ENCODE peak calls at places on chromosomes 3 and 15, in five cellular contexts. T is WERI-Rb-1, Y is right cardiac atrium, A is fibroblast of lung, O is GM06990. Q is an unnamed sample.

GRCh38 chr15:29090617-29091466 is 178.8 kb downstream of the NSMCE3 start:
- DNase-seq in T (peak; percentile 55), Y (no peak), A (peak; percentile 28), O (no peak), Q (no peak)

GRCh38 chr15:72197460-72198409 is at the start of gene GRAMD2A:
- DNase-seq in T (peak; percentile 47), Y (peak; percentile 63), A (peak; percentile 12), O (peak; percentile 45), Q (no peak)

GRCh38 chr3:118165413-118165812 is 869.2 kb downstream of the IGSF11 start:
- DNase-seq in T (no peak), Y (no peak), A (no peak), O (no peak), Q (no peak)

GRCh38 chr3:57596495-57597239 is 477 bp downstream of the ARF4 start:
- DNase-seq in T (peak; percentile 49), Y (peak; percentile 93), A (peak; percentile 86), O (peak; percentile 68), Q (peak; percentile 73)

GRCh38 chr15:71658827-71659729 is 151.3 kb upstream of the NR2E3 start:
- DNase-seq in T (no peak), Y (no peak), A (no peak), O (no peak), Q (no peak)

GRCh38 chr3:16897254-16897926 is 12.6 kb downstream of the PLCL2 start:
- DNase-seq in T (peak; percentile 56), Y (no peak), A (peak; percentile 43), O (peak; percentile 69), Q (no peak)

GRCh38 chr15:68401496-68402431 is 30.2 kb downstream of the ITGA11 start:
- DNase-seq in T (no peak), Y (no peak), A (no peak), O (no peak), Q (no peak)

GRCh38 chr15:101068961-101069734 is 150.0 kb downstream of the LRRK1 start:
- DNase-seq in T (no peak), Y (no peak), A (peak; percentile 90), O (no peak), Q (no peak)

GRCh38 chr3:4006288-4006687 is 207.1 kb downstream of the LRRN1 start:
- DNase-seq in T (no peak), Y (no peak), A (no peak), O (no peak), Q (no peak)

DNA sequence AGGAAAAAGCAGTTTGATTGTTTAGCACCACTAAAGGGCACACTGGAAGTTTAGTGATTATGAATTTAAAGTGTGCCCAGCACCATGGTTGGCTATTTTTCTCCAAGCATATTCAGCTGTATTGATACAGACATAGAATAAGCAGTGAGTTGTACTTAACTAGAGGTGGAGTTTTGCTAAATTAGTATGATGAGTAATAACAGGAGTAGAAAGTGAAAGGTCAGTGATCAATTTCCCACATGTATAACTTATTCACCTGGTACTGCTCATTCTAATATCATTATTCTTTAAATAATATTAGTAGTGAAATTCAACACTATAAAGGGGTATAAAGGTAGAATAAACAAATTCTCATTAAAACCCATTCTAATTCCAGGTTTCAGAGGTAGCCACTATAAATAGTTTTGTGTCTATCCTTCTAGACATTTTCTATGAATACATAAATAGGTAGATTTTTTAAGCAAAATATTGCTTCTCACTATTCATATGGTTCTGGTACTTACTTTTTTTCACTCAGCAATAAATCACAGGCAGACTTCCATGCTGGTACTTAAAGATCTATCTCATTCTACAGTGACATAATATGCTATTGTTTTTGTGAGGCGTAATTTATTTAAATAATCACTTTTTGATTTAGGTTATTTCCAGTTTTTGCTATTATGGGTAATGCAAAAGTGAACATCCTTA is 732.9 kb downstream of the VGLL3 start:
- DNase-seq in T (no peak), Y (no peak), A (no peak), O (no peak), Q (no peak)
- H3K4me3 ChIP-seq in T (no peak overlapping the region), Y (no peak overlapping the region), A (no peak overlapping the region), O (no peak overlapping the region), Q (no peak overlapping the region)

DNA sequence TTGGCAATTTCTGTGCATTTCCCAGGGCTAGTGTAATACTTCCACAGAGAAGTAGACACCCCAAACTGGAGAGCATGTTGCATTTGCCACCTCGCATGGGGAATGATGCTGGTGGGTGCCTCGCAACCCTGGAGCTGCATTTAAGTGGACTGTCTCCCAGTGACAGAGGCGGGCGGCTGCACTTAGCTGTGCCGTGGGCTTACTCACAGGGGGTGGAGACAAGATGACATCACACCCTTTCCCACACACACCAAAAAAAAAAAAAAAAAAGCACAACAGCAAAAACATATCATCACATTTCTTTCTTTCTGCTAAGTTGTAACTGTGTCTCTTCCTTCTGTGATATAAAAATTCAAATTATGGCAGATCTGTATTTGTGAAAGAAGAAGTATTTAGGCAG is at the start of gene ABI3BP:
- DNase-seq in T (peak; percentile 10), Y (peak; percentile 89), A (peak; percentile 84), O (no peak), Q (peak; percentile 77)
- H3K4me3 ChIP-seq in T (no peak within 1 kb of the TSS), Y (peak within 1 kb of the TSS; percentile 43), A (peak within 1 kb of the TSS; percentile 66), O (no peak within 1 kb of the TSS), Q (peak within 1 kb of the TSS; percentile 50)

DNA sequence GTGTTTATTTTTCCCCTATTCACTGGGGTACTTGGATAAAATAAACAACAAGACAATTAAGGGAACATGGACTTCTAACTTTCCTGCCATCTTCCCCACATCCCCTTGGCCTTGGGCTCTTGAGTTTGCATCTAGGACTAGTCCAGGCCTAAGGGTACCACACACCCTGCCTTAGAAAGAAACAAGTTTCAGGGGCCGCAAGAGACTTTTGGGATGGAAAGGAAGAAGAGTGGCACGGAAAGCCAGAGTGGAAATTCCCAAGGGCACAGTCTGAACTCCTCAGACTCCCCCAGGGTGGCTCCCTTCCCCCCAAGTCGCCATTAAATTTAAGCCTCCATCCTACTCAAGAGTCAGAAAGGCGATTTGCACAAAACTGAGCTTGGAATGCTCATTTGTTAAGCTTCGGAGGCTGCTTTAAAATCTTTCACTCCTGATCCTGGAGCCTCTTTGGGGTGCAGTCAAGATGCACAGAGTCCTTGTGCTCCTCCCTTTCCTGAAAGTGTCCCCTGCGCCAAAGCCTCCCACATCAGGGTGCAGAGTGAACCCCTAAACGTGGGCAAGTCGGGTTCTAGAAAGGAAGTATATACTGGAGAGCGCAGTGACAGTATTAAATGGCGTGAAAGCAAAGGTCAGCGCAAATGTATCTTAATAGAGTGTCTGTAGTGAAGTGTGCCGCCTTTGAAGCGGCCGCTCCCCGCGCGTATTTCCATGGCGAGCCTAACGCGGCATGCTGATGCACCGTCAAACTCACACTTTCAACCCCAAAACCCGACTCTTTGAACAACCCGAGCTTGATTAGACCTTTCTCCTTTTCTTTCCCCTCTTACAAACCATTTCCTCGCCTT is 18.6 kb downstream of the ZIC4 start:
- DNase-seq in T (no peak), Y (no peak), A (no peak), O (no peak), Q (no peak)
- H3K4me3 ChIP-seq in T (no peak overlapping the region), Y (no peak overlapping the region), A (no peak overlapping the region), O (no peak overlapping the region), Q (no peak overlapping the region)

GRCh38 chr15:48541659-48542334 is 103.7 kb downstream of the FBN1 start:
- DNase-seq in T (no peak), Y (peak; percentile 82), A (peak; percentile 95), O (no peak), Q (peak; percentile 69)
- H3K4me3 ChIP-seq in T (no peak overlapping the region), Y (no peak overlapping the region), A (peak overlapping the region; percentile 53), O (peak overlapping the region; percentile 16), Q (peak overlapping the region; percentile 19)

DNA sequence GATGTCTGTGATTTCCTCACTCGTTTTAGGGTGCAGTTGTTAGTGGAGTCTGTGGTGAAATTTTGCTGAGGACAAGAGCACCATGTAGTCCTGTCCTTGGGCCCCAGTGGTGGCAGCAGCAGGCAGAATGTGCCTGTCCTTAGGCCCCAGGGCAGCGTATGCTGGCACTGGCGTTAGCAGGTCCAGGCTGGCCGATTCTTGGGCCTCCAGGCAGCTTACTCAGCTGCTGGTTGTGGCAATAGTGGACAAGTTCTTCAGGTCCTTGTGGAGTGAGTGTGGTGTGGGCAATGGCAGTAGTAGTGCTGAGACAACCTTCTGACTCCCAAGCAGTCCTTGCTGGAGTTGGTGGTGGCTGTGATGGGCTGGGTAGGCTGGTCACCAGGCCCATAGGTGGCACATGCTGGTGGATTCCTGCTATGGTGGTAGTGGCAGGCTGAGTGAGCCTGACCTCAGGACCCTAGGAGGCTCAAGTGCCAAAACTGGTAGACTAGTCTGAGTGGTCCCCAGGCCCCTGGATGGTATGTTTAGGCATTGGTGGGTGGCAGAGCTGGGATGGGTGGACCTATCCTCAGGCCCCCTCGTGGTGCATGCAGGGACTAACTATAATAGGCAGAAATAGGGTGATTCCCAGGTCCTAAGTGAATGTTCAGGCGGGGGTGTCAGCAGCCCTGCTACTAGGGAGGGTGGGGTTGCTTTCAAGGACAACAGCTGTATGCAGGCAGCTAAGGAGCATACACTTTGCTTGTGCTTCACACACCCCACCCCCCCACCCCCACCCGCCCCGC is 56.3 kb downstream of the TNFAIP8L3 start:
- DNase-seq in T (no peak), Y (no peak), A (no peak), O (no peak), Q (no peak)
- H3K4me3 ChIP-seq in T (no peak overlapping the region), Y (no peak overlapping the region), A (no peak overlapping the region), O (no peak overlapping the region), Q (no peak overlapping the region)

DNA sequence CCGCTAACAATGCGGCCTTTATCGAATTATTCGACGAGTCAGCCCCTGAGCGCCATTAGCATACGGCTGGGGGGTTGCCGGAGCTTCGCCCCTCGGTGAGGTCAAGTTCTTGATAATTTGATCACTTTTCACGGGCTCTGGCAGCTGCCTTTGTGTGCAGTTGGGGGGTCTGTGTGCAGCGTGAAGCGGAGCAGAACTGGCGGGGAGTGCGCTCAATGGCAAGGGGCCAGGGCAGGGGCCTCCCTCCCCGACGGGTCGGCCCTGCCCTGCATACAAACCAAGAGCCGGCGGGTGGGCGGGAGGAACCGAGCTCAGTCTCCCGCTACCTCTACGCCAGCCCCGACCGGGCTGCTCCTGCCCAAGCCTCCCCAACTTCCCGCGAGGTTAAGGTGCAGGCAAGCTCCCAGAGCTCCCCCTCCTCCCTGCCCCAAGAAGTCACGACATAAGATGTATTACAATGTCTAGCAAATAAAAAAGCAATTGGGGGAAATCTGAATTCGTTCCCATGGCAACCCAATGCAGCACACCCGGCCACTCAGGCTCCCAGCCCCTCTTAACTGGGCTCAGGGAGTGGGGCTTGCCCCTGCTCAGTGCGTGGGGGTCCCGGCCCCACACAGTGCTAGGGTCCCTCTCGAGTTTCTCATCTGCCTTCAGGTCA is 34.1 kb upstream of the POLG start:
- DNase-seq in T (no peak), Y (no peak), A (no peak), O (no peak), Q (no peak)
- H3K4me3 ChIP-seq in T (no peak overlapping the region), Y (no peak overlapping the region), A (no peak overlapping the region), O (no peak overlapping the region), Q (no peak overlapping the region)

GRCh38 chr3:183906234-183906921 is 21.7 kb upstream of the PARL start:
- DNase-seq in T (no peak), Y (no peak), A (no peak), O (no peak), Q (no peak)

GRCh38 chr3:183904833-183905780 is 20.4 kb upstream of the PARL start:
- DNase-seq in T (no peak), Y (no peak), A (no peak), O (no peak), Q (no peak)

GRCh38 chr3:183907176-183907575 is 22.5 kb upstream of the PARL start:
- DNase-seq in T (no peak), Y (no peak), A (no peak), O (no peak), Q (no peak)

GRCh38 chr3:183909030-183909600 is 24.4 kb upstream of the PARL start:
- DNase-seq in T (no peak), Y (no peak), A (no peak), O (no peak), Q (no peak)

DNA sequence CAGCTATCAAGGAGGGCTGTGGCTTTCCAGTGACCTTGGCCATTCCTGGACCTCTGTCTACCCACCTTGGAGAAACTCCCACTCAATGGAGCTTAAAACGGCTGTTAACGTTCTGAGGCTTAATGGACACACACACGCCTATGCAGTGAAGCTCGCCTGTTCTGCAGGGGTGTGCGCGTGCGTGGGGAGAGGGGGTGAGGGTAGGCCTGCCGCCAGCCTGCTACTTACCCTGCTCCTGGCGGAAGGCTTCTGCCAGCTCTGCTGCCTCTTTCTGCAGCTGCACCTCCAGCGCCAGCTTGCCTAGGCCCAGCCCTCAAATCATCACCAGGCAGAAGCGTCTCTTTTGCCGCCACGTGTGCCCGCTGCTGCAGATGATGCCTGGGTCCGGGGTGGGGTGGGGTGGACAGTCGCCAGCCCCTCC is 23.2 kb upstream of the PARL start:
- DNase-seq in T (peak; percentile 86), Y (no peak), A (no peak), O (no peak), Q (no peak)
- H3K4me3 ChIP-seq in T (peak overlapping the region; percentile 8), Y (no peak overlapping the region), A (no peak overlapping the region), O (no peak overlapping the region), Q (no peak overlapping the region)

Q was measured in skeletal muscle cell.